ENCODE peak calls at places on chromosomes 3 and 15, in five cellular contexts. B is HEK293T, I is NT2/D1, K is HepG2, U is H1. G is an unnamed sample.
A peak's percentile ranks its signal among the peaks of the same experiment; 100 is the strongest.

GRCh38 chr15:73989001-73989798 is 2.9 kb downstream of the STOML1 start:
- DNase-seq in B (no peak), I (no peak), K (no peak), U (no peak), G (no peak)

GRCh38 chr3:127590282-127590592 is 296 bp downstream of the TPRA1 start:
- DNase-seq in B (no peak), I (no peak), K (no peak), U (no peak), G (no peak)

GRCh38 chr3:108780235-108780634 is 23.0 kb upstream of the RETNLB start:
- DNase-seq in B (no peak), I (no peak), K (no peak), U (no peak), G (no peak)

GRCh38 chr3:115804722-115805121 is 181.4 kb downstream of the GAP43 start:
- DNase-seq in B (no peak), I (no peak), K (no peak), U (no peak), G (no peak)

GRCh38 chr3:132394334-132394733 is 23.0 kb upstream of the DNAJC13 start:
- DNase-seq in B (no peak), I (no peak), K (no peak), U (no peak), G (no peak)

GRCh38 chr15:100311099-100311751 is 30.6 kb downstream of the ADAMTS17 start:
- DNase-seq in B (no peak), I (no peak), K (no peak), U (no peak), G (no peak)

GRCh38 chr3:126378341-126378751 is 16.4 kb upstream of the CFAP100 start:
- DNase-seq in B (no peak), I (no peak), K (no peak), U (no peak), G (no peak)

GRCh38 chr3:47541583-47542108 is 28.1 kb upstream of the ELP6 start:
- DNase-seq in B (no peak), I (no peak), K (no peak), U (no peak), G (no peak)

GRCh38 chr3:48268381-48268935 is 27.6 kb downstream of the ZNF589 start:
- DNase-seq in B (no peak), I (no peak), K (no peak), U (no peak), G (peak; percentile 16)

GRCh38 chr15:56261854-56262509 is 18.3 kb upstream of the RFX7 start:
- DNase-seq in B (no peak), I (no peak), K (no peak), U (no peak), G (no peak)

GRCh38 chr15:65172531-65172930 is 12.6 kb downstream of the CLPX start:
- DNase-seq in B (no peak), I (no peak), K (no peak), U (no peak), G (no peak)

GRCh38 chr3:52311567-52312119 is 4.5 kb upstream of the DNAH1 start:
- DNase-seq in B (no peak), I (no peak), K (no peak), U (no peak), G (no peak)

GRCh38 chr3:30476373-30477082 is 129.9 kb upstream of the TGFBR2 start:
- DNase-seq in B (no peak), I (no peak), K (peak; percentile 82), U (no peak), G (no peak)

GRCh38 chr3:146503459-146504202 is 34.3 kb upstream of the PLSCR2 start:
- DNase-seq in B (no peak), I (no peak), K (peak; percentile 25), U (no peak), G (peak; percentile 62)

GRCh38 chr3:45547764-45548683 is 46.5 kb upstream of the LIMD1 start:
- DNase-seq in B (no peak), I (no peak), K (no peak), U (no peak), G (no peak)

GRCh38 chr3:66809579-66809958 is 188.5 kb upstream of the KBTBD8 start:
- DNase-seq in B (no peak), I (no peak), K (peak; percentile 70), U (no peak), G (no peak)

GRCh38 chr3:8621141-8621540 is 23.5 kb downstream of the SSUH2 start:
- DNase-seq in B (no peak), I (no peak), K (no peak), U (no peak), G (no peak)

GRCh38 chr15:89383635-89384604 is 49.3 kb upstream of the POLG start:
- DNase-seq in B (peak; percentile 79), I (no peak), K (no peak), U (no peak), G (no peak)

GRCh38 chr15:101621961-101622360 is 30.2 kb downstream of the TM2D3 start:
- DNase-seq in B (no peak), I (no peak), K (no peak), U (no peak), G (no peak)
- TF ChIP-seq SUZ12 in B (no peak), I (no peak), K (no peak), U (no peak), G (no peak)

GRCh38 chr15:41565702-41566101 is 6.7 kb downstream of the TYRO3 start:
- DNase-seq in B (no peak), I (no peak), K (no peak), U (no peak), G (no peak)
- TF ChIP-seq SUZ12 in B (no peak), I (no peak), K (no peak), U (no peak), G (no peak)

DNA sequence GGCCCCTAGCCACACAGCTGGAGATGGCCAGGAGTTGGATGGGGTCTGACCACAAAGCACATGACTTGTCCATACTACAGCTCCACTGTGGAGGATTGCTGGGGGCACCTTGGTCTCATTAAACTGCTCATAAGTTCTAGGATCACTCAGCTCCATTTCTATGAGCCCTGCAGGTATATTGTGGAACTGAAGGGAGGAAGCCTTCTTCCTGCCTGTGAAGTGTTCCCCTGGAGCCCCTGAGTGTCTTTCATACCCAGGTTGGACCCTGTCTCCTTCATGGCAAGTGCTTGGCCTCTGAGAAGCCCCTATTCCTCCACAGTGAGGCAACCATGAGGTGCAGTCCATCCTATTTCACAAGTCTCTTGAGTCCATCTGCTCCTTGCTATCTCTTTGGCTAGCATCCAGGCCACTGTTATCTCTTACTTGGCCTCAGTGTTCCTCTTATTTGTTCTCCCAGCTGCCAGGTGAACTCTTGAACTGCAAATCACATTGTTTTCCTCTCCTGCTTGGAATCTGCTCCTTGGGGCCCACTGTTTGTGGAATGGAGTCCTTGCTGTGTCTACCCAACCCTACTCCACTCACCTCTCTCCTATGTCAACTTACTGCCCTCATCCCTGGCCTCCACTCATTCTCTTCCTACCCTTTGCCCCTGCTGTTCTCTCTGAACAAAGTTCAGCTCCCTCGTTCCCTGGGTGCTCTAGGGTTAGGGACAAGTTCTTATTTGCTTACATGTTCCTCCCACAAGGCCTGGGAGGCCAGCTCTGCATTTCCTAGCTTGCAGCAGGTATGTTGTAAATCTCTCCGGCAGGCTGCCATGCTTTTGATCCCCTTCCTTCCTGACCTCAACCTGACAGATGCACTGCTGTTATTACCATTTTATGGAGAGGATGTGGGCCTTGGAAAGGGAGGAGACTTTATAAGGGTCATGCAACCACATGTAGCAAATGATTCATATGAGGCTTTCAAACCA is 1.2 kb downstream of the ACOX2 start:
- DNase-seq in B (no peak), I (no peak), K (peak; percentile 89), U (no peak), G (no peak)
- TF ChIP-seq SUZ12 in B (no peak), I (no peak), K (no peak), U (no peak), G (no peak)

DNA sequence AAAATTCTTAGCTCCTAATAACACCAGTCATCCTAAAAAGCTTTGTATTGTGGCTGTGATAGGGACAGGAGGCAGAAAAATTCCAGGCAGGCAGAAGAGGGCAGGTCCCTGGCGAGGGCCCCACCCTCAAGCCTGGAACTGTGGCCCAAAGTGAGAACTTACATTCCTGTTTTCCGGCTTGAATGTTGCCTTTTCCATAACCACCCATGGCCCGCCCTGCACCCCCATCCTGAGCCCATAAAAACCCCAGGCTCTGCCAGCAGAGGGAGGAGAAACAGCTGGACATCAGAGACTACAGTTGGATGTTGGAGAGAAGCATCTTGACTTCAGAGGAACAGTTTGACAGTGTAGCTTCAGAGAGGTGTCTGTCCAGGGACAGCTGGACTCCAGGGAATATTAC is 37.3 kb downstream of the SLCO2A1 start:
- DNase-seq in B (no peak), I (no peak), K (no peak), U (no peak), G (no peak)
- TF ChIP-seq SUZ12 in B (no peak), I (no peak), K (no peak), U (no peak), G (no peak)

DNA sequence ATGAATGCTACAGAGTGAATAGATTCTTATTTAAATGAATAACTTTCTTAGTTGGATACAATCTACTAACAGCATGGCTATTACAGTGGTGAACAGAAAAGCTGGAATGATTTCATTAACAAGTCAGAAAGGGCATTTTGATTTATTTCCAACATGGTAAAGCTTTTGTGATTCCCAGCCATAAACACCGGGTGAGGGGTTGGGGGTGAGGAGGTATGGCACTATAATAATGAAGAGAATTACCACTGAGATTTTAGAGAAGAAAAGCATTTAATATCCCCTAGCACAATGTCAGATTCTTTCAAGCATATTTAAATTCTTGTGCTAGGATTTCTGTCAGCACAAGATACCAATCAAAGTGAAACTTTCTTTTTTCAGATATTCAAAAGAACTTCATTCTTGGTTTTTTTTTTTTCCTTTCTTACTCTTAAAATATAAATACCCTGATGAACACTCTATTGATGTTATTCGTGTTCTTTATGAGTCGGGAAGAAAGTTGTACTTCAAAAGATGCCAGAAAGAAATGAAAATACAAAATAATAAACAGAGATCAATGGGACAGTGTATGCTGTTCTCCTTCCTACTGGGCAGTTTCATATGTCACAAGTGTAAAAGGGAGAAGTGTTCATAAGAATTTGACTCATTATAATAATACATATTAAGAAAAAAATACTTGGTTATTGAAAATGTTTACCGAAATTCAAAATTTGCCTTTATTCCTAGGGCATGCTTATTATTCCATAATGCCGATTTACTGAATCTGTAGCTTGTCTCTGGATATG is 522.8 kb downstream of the CADM2 start:
- DNase-seq in B (no peak), I (no peak), K (no peak), U (no peak), G (no peak)
- TF ChIP-seq SUZ12 in B (no peak), I (no peak), K (no peak), U (no peak), G (no peak)

DNA sequence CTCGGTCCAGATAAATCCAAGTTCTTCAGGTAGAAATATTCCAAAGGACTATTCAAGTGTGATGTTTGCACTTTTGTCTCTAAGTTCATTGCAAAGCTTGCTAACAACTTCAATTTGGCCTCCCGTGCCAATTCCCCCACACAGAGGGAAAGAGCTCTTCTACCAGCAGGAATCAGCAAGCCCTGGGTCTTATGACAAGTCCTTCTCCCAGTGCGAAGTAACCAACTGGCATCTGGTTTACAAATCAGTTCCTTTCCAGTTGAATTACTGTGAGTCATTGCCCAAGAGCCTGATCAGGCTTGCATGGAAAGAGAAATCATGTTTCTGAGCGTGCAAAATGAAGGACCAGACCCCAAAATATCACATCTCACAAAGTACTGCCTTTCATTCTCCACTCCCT is 62.7 kb upstream of the SLCO3A1 start:
- DNase-seq in B (no peak), I (no peak), K (no peak), U (no peak), G (no peak)
- TF ChIP-seq SUZ12 in B (no peak), I (no peak), K (no peak), U (no peak), G (no peak)